ENCODE peak calls at places on chromosomes 4 and X, in eight cellular contexts. T is choroid plexus epithelial cell; R is pons; N is Karpas-422; S is CD4-positive, alpha-beta memory T cell; L is COR-L47; Y is NCI-H460; K is stimulated activated CD4-positive, alpha-beta T cell treated with anti-CD3 and anti-CD28 coated beads, TNF-alpha, amount 100 ng/mL, for 1 hour. B is an unnamed sample.

GRCh38 chr4:140152760-140153418 is 1.1 kb downstream of the MAML3 start:
- DNase-seq in L (peak), R (peak), S (peak), T (peak), K (no peak), N (peak), Y (no peak), B (peak)

GRCh38 chrX:49710744-49711319 is 15.0 kb upstream of the PAGE1 start:
- DNase-seq in N (no peak), Y (no peak), K (no peak), L (no peak), T (no peak), R (no peak), S (no peak), B (no peak)

GRCh38 chr4:1330761-1331590 is 16.0 kb upstream of the UVSSA start:
- DNase-seq in T (no peak), R (no peak), L (no peak), S (peak), K (no peak), N (no peak), Y (no peak), B (no peak)

GRCh38 chr4:5381981-5382441 is 326.3 kb downstream of the EVC2 start:
- DNase-seq in S (no peak), T (peak), R (no peak), Y (no peak), L (no peak), K (no peak), N (no peak), B (no peak)

GRCh38 chr4:39970559-39971270 is 7.0 kb downstream of the PDS5A start:
- DNase-seq in S (no peak), L (no peak), K (no peak), T (peak), R (no peak), Y (no peak), N (no peak), B (no peak)

GRCh38 chrX:27575565-27575964 is 14.6 kb upstream of the DCAF8L2 start:
- DNase-seq in L (no peak), S (no peak), K (no peak), T (peak), R (no peak), Y (no peak), N (no peak), B (no peak)

GRCh38 chr4:40612831-40613230 is 16.8 kb downstream of the RBM47 start:
- DNase-seq in Y (no peak), S (no peak), K (no peak), T (no peak), R (no peak), L (no peak), N (no peak), B (no peak)

GRCh38 chr4:55947912-55948725 is 626 bp upstream of the CEP135 start:
- DNase-seq in T (peak), Y (peak), L (no peak), N (peak), R (no peak), S (peak), K (peak), B (no peak)

GRCh38 chr4:93828332-93828829 is at the start of gene ATOH1:
- DNase-seq in T (peak), R (no peak), L (peak), K (no peak), N (no peak), Y (peak), S (no peak), B (no peak)

GRCh38 chr4:8158710-8159521 is at the start of gene ABLIM2:
- DNase-seq in Y (peak), R (peak), T (peak), K (peak), N (peak), S (peak), L (peak), B (peak)